ENCODE peak calls at places on chromosomes 11 and 22, in six cellular contexts. P is WTC11, X is A549, N is tibial nerve, K is astrocyte of the spinal cord, G is RWPE1. J is an unnamed sample.

GRCh38 chr11:46674463-46675287 is 25.7 kb downstream of the ARHGAP1 start:
- DNase-seq in P (peak), X (no peak), N (no peak), K (peak), G (no peak), J (no peak)

GRCh38 chr22:39317756-39318506 is 1.5 kb downstream of the RPL3 start:
- DNase-seq in P (no peak), X (no peak), N (no peak), K (peak), G (no peak), J (no peak)

GRCh38 chr11:18540207-18541009 is 13.7 kb upstream of the TSG101 start:
- DNase-seq in P (no peak), X (no peak), N (no peak), K (peak), G (peak), J (no peak)

GRCh38 chr11:119589011-119589410 is 140.0 kb downstream of the NECTIN1 start:
- DNase-seq in P (no peak), X (no peak), N (no peak), K (no peak), G (no peak), J (no peak)

GRCh38 chr11:69868003-69868865 is 49.0 kb upstream of the FGF3 start:
- DNase-seq in P (no peak), X (no peak), N (no peak), K (no peak), G (no peak), J (no peak)

GRCh38 chr11:64100345-64100744 is 64.6 kb downstream of the FLRT1 start:
- DNase-seq in P (peak), X (no peak), N (no peak), K (no peak), G (no peak), J (no peak)

GRCh38 chr11:61671527-61671926 is 8.7 kb upstream of the DAGLA start:
- DNase-seq in P (peak), X (peak), N (no peak), K (no peak), G (no peak), J (no peak)

GRCh38 chr22:27331526-27332281 is 469.9 kb downstream of the MN1 start:
- DNase-seq in P (peak), X (peak), N (peak), K (peak), G (no peak), J (no peak)

GRCh38 chr11:130178441-130178971 is 18.9 kb downstream of the ST14 start:
- DNase-seq in P (no peak), X (no peak), N (no peak), K (no peak), G (no peak), J (no peak)

GRCh38 chr11:69486773-69487266 is 5.4 kb downstream of the LINC01488 start:
- DNase-seq in P (no peak), X (no peak), N (no peak), K (no peak), G (no peak), J (no peak)

GRCh38 chr11:2467695-2468055 is 22.9 kb downstream of the KCNQ1 start:
- DNase-seq in P (no peak), X (no peak), N (no peak), K (no peak), G (no peak), J (no peak)

GRCh38 chr22:27456696-27457503 is 344.7 kb downstream of the MN1 start:
- DNase-seq in P (no peak), X (peak), N (no peak), K (peak), G (peak), J (no peak)

GRCh38 chr22:17117890-17118289 is 3.3 kb downstream of the TMEM121B start:
- DNase-seq in P (no peak), X (no peak), N (peak), K (no peak), G (no peak), J (no peak)

GRCh38 chr11:22785251-22785650 is 44.4 kb downstream of the SVIP start:
- DNase-seq in P (no peak), X (no peak), N (no peak), K (peak), G (no peak), J (no peak)

GRCh38 chr22:50691521-50691920 is 18.9 kb downstream of the SHANK3 start:
- DNase-seq in P (no peak), X (no peak), N (no peak), K (peak), G (no peak), J (no peak)

GRCh38 chr11:128480066-128480465 is 107.3 kb downstream of the ETS1 start:
- DNase-seq in P (no peak), X (no peak), N (no peak), K (no peak), G (no peak), J (no peak)

GRCh38 chr11:19258651-19259230 is 18.0 kb upstream of the E2F8 start:
- DNase-seq in P (no peak), X (no peak), N (no peak), K (no peak), G (no peak), J (no peak)

GRCh38 chr11:119782673-119783072 is 53.7 kb upstream of the NECTIN1 start:
- DNase-seq in P (no peak), X (no peak), N (no peak), K (peak), G (no peak), J (no peak)

GRCh38 chr11:1226981-1227550 is 4.2 kb downstream of the MUC5B start:
- DNase-seq in P (peak), X (peak), N (no peak), K (no peak), G (no peak), J (no peak)

GRCh38 chr22:50169181-50169759 is 1.3 kb upstream of the PANX2 start:
- DNase-seq in P (no peak), X (no peak), N (no peak), K (no peak), G (no peak), J (no peak)

GRCh38 chr22:43539572-43540533 is 128.0 kb downstream of the MPPED1 start:
- DNase-seq in P (no peak), X (no peak), N (no peak), K (no peak), G (no peak), J (no peak)

GRCh38 chr11:17163742-17164141 is 44.0 kb downstream of the PIK3C2A start:
- DNase-seq in P (no peak), X (no peak), N (no peak), K (no peak), G (no peak), J (no peak)

GRCh38 chr22:42752912-42753311 is 32.2 kb upstream of the A4GALT start:
- DNase-seq in P (no peak), X (no peak), N (no peak), K (no peak), G (no peak), J (peak)

GRCh38 chr11:95248666-95249467 is 17.9 kb upstream of the SESN3 start:
- DNase-seq in P (peak), X (no peak), N (no peak), K (no peak), G (no peak), J (no peak)

GRCh38 chr11:89293966-89294679 is 116.4 kb downstream of the TYR start:
- DNase-seq in P (peak), X (no peak), N (no peak), K (peak), G (no peak), J (no peak)

GRCh38 chr11:129853508-129854228 is 38.0 kb downstream of the TMEM45B start:
- DNase-seq in P (no peak), X (no peak), N (peak), K (no peak), G (peak), J (no peak)

GRCh38 chr11:60767388-60767811 is 10.7 kb downstream of the MS4A15 start:
- DNase-seq in P (peak), X (peak), N (no peak), K (no peak), G (no peak), J (no peak)

GRCh38 chr22:46083383-46084350 is 66.7 kb upstream of the PPARA start:
- DNase-seq in P (no peak), X (no peak), N (no peak), K (no peak), G (no peak), J (no peak)

GRCh38 chr11:114846040-114846791 is 167.9 kb downstream of the NXPE2 start:
- DNase-seq in P (no peak), X (no peak), N (no peak), K (peak), G (no peak), J (no peak)

GRCh38 chr11:31834237-31834636 is 23.1 kb upstream of the PAX6 start:
- DNase-seq in P (peak), X (no peak), N (no peak), K (no peak), G (no peak), J (no peak)

GRCh38 chr22:27391092-27391770 is 410.3 kb downstream of the MN1 start:
- DNase-seq in P (no peak), X (no peak), N (peak), K (no peak), G (no peak), J (no peak)

GRCh38 chr11:41201156-41201555 is 258.3 kb downstream of the LRRC4C start:
- DNase-seq in P (peak), X (no peak), N (no peak), K (peak), G (peak), J (no peak)
- TF ChIP-seq CTCF in P (peak), X (peak), N (no peak), K (peak), G (peak), J (no peak)

GRCh38 chr11:39678996-39679395 is 1780.5 kb downstream of the LRRC4C start:
- DNase-seq in P (no peak), X (no peak), N (no peak), K (peak), G (peak), J (no peak)
- TF ChIP-seq CTCF in P (no peak), X (no peak), N (no peak), K (no peak), G (no peak), J (no peak)

DNA sequence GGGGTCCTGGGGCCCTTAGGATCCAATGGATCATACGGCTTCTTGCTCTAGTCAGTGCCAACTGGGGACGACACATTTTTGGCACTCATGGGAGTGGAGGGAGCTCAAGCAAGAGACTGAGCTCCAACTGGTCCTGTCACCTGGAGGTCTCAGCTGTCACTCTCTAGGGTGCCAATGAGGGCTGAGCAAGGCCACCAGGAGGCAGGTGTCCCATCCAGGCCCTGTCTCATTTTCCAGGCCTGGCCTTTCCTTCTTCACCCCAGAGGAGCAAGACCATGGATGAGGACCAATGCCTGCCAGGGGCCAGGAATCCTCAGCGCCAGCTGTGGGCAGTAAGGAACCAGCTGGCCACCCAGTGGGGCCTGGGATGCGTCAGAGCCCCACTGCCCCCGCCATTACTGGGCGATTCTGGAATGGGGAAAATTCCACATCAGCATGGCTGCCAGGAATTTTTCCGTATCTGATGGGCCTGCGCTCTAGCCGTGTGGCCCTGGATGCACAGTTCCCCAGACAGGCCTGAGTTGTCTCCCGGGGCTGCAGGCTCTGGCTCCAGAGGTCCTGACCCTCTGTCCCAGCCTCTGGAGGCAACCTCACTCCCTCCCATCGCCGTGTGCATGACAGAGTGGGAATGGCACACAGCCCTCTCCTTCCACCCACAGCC is 676 bp upstream of the GAL3ST1 start:
- DNase-seq in P (no peak), X (no peak), N (peak), K (peak), G (no peak), J (no peak)
- TF ChIP-seq CTCF in P (no peak), X (no peak), N (no peak), K (no peak), G (no peak), J (no peak)

GRCh38 chr22:23856721-23857605 is 712 bp upstream of the SLC2A11 start:
- DNase-seq in P (peak), X (peak), N (no peak), K (peak), G (no peak), J (peak)
- TF ChIP-seq CTCF in P (no peak), X (no peak), N (no peak), K (no peak), G (no peak), J (no peak)

GRCh38 chr22:36781656-36782627 is 6.0 kb upstream of the IFT27 start:
- DNase-seq in P (peak), X (peak), N (peak), K (peak), G (peak), J (peak)
- TF ChIP-seq CTCF in P (peak), X (peak), N (peak), K (peak), G (peak), J (peak)

GRCh38 chr22:41021655-41022454 is 70.5 kb upstream of the EP300 start:
- DNase-seq in P (peak), X (peak), N (peak), K (peak), G (peak), J (peak)
- TF ChIP-seq CTCF in P (no peak), X (peak), N (peak), K (no peak), G (no peak), J (no peak)

GRCh38 chr11:43735931-43736330 is 55.4 kb downstream of the HSD17B12 start:
- DNase-seq in P (no peak), X (no peak), N (no peak), K (peak), G (no peak), J (no peak)
- TF ChIP-seq CTCF in P (no peak), X (no peak), N (no peak), K (peak), G (no peak), J (no peak)

J was measured in activated B cell treated with CpG ODN at 0.5 μM for 24 hours.